ENCODE peak calls at places on chromosome 20, in nine cellular contexts. C is CD8-positive, alpha-beta T cell; B is IMR-90; P is GM23248; H is endothelial cell of umbilical vein; O is iPS DF 6.9; Q is left ventricle myocardium inferior; G is H9; S is small intestine. A is an unnamed sample. For H3K4me1, the result is how much of the 10 kb centered on the place peaks cover.

GRCh38 chr20:62501801-62502495 is 26.2 kb upstream of the GATA5 start:
- DNase-seq in O (no peak), P (peak), C (peak), S (no peak), G (no peak), Q (no peak), B (peak), H (peak), A (no peak)

GRCh38 chr20:4957939-4958362 is 43.4 kb downstream of the SLC23A2 start:
- DNase-seq in O (no peak), Q (no peak), B (peak), G (no peak), P (peak), C (no peak), H (no peak), S (no peak), A (peak)

GRCh38 chr20:1033751-1034419 is 31.8 kb upstream of the RSPO4 start:
- DNase-seq in B (no peak), H (no peak), Q (no peak), C (no peak), S (no peak), P (no peak), O (no peak), G (no peak), A (no peak)

GRCh38 chr20:61053487-61054277 is 198.4 kb upstream of the CDH4 start:
- DNase-seq in O (no peak), S (no peak), H (no peak), B (no peak), P (no peak), C (no peak), Q (no peak), G (no peak), A (no peak)

GRCh38 chr20:19335341-19335740 is 122.9 kb downstream of the SLC24A3 start:
- DNase-seq in Q (no peak), O (no peak), C (no peak), S (no peak), G (no peak), B (no peak), H (no peak), P (no peak), A (no peak)

GRCh38 chr20:61515922-61516321 is 263.9 kb downstream of the CDH4 start:
- DNase-seq in S (no peak), G (no peak), B (no peak), H (no peak), P (no peak), O (no peak), Q (no peak), C (no peak), A (no peak)

GRCh38 chr20:4671015-4671414 is 50.7 kb upstream of the PRND start:
- DNase-seq in S (no peak), H (no peak), C (no peak), G (no peak), B (no peak), P (no peak), O (no peak), Q (no peak), A (no peak)

GRCh38 chr20:14521436-14521835 is 184.0 kb upstream of the FLRT3 start:
- DNase-seq in O (no peak), G (no peak), P (peak), B (peak), C (no peak), S (no peak), H (no peak), Q (no peak), A (peak)

GRCh38 chr20:3431109-3431508 is 23.6 kb upstream of the DNAAF9 start:
- DNase-seq in H (no peak), S (no peak), P (peak), B (peak), G (no peak), Q (no peak), O (no peak), C (no peak), A (peak)

GRCh38 chr20:48831702-48832422 is 4.1 kb upstream of the PREX1 start:
- DNase-seq in P (peak), H (peak), C (no peak), B (peak), Q (peak), S (no peak), O (no peak), G (no peak), A (peak)

GRCh38 chr20:57786304-57786942 is 76.6 kb upstream of the PMEPA1 start:
- DNase-seq in G (peak), P (no peak), S (no peak), O (no peak), C (no peak), Q (no peak), H (no peak), B (no peak), A (no peak)

GRCh38 chr20:57785720-57786119 is 75.9 kb upstream of the PMEPA1 start:
- DNase-seq in H (no peak), P (peak), Q (no peak), S (no peak), C (no peak), G (peak), B (no peak), O (no peak), A (no peak)

GRCh38 chr20:57788936-57789613 is 79.3 kb upstream of the PMEPA1 start:
- DNase-seq in S (no peak), C (no peak), G (peak), B (no peak), Q (no peak), H (no peak), P (no peak), O (no peak), A (no peak)

GRCh38 chr20:57787969-57788781 is 78.4 kb upstream of the PMEPA1 start:
- DNase-seq in C (no peak), P (no peak), G (peak), O (no peak), S (no peak), B (no peak), H (no peak), Q (no peak), A (no peak)

GRCh38 chr20:57787151-57787968 is 77.5 kb upstream of the PMEPA1 start:
- DNase-seq in H (no peak), C (no peak), B (no peak), S (no peak), P (no peak), G (peak), Q (no peak), O (no peak), A (no peak)
- H3K4me1 ChIP-seq in H (under half), C (under half), B (under half), S (under half), P (under half), G (under half), Q (under half), O (under half), A (under half)

GRCh38 chr20:34886122-34886521 is 9.7 kb downstream of the ACSS2 start:
- DNase-seq in C (no peak), Q (no peak), P (no peak), H (no peak), G (no peak), S (no peak), O (no peak), B (no peak), A (no peak)
- H3K27ac ChIP-seq in C (no peak), Q (no peak), P (no peak), H (no peak), G (no peak), S (no peak), O (no peak), B (no peak), A (no peak)

GRCh38 chr20:33558348-33559144 is 68.7 kb downstream of the CBFA2T2 start:
- DNase-seq in C (no peak), G (no peak), O (no peak), B (no peak), H (no peak), Q (no peak), S (no peak), P (no peak), A (no peak)
- H3K4me1 ChIP-seq in C (under half), G (under half), O (under half), B (under half), H (under half), Q (half or more), S (under half), P (under half), A (under half)

GRCh38 chr20:31663524-31663837 is 25.8 kb downstream of the COX4I2 start:
- DNase-seq in G (no peak), S (no peak), O (no peak), Q (no peak), H (no peak), C (no peak), P (no peak), B (no peak), A (no peak)

GRCh38 chr20:31665753-31666152 is 28.0 kb downstream of the COX4I2 start:
- DNase-seq in S (no peak), P (no peak), B (no peak), Q (no peak), H (no peak), O (no peak), C (no peak), G (no peak), A (no peak)

GRCh38 chr20:31663838-31664695 is 26.4 kb downstream of the COX4I2 start:
- DNase-seq in G (no peak), O (no peak), H (no peak), C (no peak), B (no peak), Q (no peak), S (peak), P (no peak), A (no peak)

GRCh38 chr20:31666258-31667042 is 28.7 kb downstream of the COX4I2 start:
- DNase-seq in B (no peak), O (no peak), C (peak), G (no peak), H (no peak), Q (peak), S (peak), P (no peak), A (no peak)

DNA sequence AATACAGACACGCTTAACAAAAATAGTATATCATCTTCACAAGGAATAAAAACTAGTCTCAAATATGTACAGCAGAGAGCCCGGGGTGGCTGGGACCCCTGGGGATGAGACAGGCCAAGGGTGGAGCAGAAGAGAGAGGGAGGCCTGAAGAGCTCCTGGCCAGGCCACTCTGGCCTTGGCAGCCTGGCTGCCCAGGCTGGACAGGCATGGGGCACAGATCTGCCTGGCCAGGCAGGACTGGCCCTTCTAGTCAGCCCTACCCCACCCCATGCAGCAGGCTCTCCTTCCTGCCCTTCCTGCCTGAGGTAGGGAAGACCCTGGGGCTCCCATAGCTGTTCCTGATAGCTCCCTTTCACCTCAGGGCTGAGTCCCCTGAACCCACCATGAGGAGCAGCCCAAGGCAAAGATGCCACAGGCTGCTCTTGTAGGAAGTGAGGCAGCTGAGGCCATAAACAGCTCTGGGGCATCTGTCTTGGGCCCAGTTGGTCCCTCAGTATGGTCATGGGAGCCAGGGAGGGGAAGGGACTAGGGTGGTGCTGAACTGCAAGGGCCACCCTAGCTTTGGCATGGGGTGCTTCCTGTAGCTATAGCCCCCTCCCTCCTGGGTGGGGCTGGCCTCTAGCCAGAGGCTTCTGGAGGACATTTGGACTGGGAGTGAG is 27.1 kb downstream of the COX4I2 start:
- DNase-seq in B (no peak), H (no peak), Q (no peak), G (no peak), C (no peak), O (no peak), P (no peak), S (no peak), A (no peak)
- H3K27ac ChIP-seq in B (no peak), H (no peak), Q (peak), G (no peak), C (no peak), O (no peak), P (no peak), S (peak), A (peak)

DNA sequence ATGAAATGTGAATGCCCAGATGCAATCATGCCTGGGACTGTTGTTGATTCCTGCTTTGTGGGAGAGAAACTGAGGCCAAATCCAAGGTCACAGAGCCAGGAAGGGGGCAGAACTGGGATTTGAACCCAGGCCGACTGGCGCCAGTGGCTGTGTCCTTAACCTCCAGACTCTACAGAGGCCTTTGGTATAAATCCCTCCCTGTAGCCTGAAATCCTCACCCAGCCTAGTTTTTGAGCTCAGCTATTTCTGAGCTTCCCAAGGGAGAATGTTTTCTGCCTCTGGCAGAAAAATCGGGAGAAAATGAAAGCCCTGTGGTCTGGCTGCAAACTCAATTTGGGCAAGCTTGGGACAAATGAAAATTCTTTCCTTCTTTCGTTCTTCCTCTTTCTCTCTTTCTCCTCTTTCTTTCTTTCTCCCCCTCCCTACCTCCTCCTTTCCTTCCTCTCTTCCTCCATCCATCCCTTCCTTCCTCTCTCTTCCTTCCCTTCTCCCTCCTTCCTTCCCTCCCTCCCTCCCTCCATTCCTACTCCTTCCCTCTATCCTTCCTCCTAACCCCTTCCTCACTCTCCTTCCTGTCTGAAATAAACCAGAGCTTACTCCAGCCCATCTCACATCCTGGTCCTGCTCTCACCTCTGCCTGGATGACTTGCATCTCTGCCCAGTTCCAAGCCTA is 34.9 kb downstream of the SNAI1 start:
- DNase-seq in H (no peak), S (no peak), B (no peak), Q (no peak), G (no peak), C (no peak), O (no peak), P (peak), A (peak)
- H3K4me1 ChIP-seq in H (under half), S (under half), B (under half), Q (under half), G (under half), C (under half), O (under half), P (under half), A (under half)

DNA sequence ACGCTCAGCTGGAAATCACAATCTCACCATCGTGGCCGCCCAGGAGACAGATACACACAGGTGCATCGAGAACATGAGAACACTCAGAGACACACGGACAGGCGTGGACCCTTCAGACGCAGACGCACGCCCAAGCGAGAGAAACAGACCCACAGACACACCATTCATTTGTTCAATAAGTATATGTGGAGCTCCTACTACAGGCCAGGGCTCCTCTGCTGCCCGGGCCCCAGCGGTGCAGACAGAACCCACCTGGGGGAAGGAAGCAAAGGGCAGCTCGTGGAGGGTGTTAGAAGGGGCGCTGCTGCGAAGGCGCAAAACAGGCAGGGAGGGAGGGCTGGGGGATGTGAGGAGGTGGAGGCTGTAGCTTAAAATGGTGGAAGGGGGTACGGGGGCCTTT is 39.2 kb downstream of the SRC start:
- DNase-seq in G (no peak), B (no peak), C (no peak), P (no peak), Q (no peak), H (no peak), O (no peak), S (no peak), A (peak)
- H3K27ac ChIP-seq in G (no peak), B (no peak), C (no peak), P (no peak), Q (no peak), H (no peak), O (no peak), S (no peak), A (no peak)

A was measured in osteoblast.